ENCODE peak calls at places on chromosome X, in four cellular contexts. Y, C, P and N are unnamed samples.

GRCh38 chrX:13697440-13697839 is 8.5 kb downstream of the RAB9A start:
- DNase-seq in Y (no peak), C (no peak), P (no peak), N (no peak)

GRCh38 chrX:9562851-9563250 is 98.0 kb downstream of the TBL1X start:
- DNase-seq in Y (no peak), C (no peak), P (no peak), N (peak)

GRCh38 chrX:124190440-124190839 is 142.0 kb upstream of the TEX13D start:
- DNase-seq in Y (no peak), C (no peak), P (no peak), N (no peak)

GRCh38 chrX:78111140-78111931 is 7.3 kb downstream of the PGK1 start:
- DNase-seq in Y (no peak), C (no peak), P (no peak), N (no peak)

GRCh38 chrX:152958047-152958446 is 35.9 kb downstream of the PNMA5 start:
- DNase-seq in Y (no peak), C (no peak), P (peak), N (no peak)

GRCh38 chrX:123185714-123186113 is 1.6 kb downstream of the GRIA3 start:
- DNase-seq in Y (no peak), C (no peak), P (no peak), N (no peak)

GRCh38 chrX:147779173-147779572 is 132.5 kb upstream of the FMR1 start:
- DNase-seq in Y (no peak), C (no peak), P (no peak), N (no peak)

GRCh38 chrX:133985164-133986007 is at the start of gene GPC3:
- DNase-seq in Y (peak), C (no peak), P (peak), N (peak)

GRCh38 chrX:124346877-124347241 is 496 bp downstream of the SH2D1A start:
- DNase-seq in Y (no peak), C (no peak), P (no peak), N (no peak)

GRCh38 chrX:667360-667759 is 36.8 kb downstream of the SHOX start:
- DNase-seq in Y (no peak), C (no peak), P (peak), N (no peak)

DNA sequence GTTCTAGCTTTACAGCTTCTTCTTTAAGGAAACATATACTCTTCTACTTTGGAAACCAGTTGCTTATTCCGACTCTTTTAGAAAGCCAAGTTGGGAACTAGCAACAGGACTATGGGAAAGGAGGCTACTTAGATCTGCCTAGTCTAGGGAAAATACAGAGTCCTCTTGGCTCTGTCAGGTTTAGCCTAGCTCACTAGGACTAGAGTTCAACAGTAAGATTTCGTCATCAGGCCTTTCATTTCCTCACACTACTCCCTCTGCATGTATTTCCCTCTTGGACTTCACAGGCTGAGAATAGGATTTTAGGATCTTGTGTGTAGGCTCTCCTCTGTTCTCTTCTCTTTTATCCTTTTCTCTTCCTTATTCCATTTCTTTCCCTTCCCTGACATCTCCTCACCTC is 409.8 kb downstream of the AR start:
- DNase-seq in Y (no peak), C (no peak), P (no peak), N (no peak)
- H4K8ac ChIP-seq in Y (no peak), C (no peak), P (no peak), N (no peak)

GRCh38 chrX:139825618-139826017 is 107.2 kb downstream of the ATP11C start:
- DNase-seq in Y (no peak), C (no peak), P (no peak), N (no peak)
- H4K8ac ChIP-seq in Y (no peak), C (no peak), P (no peak), N (no peak)

GRCh38 chrX:42714981-42715688 is 62.8 kb downstream of the PPP1R2C start:
- DNase-seq in Y (peak), C (peak), P (peak), N (no peak)
- H4K8ac ChIP-seq in Y (no peak), C (no peak), P (no peak), N (no peak)

DNA sequence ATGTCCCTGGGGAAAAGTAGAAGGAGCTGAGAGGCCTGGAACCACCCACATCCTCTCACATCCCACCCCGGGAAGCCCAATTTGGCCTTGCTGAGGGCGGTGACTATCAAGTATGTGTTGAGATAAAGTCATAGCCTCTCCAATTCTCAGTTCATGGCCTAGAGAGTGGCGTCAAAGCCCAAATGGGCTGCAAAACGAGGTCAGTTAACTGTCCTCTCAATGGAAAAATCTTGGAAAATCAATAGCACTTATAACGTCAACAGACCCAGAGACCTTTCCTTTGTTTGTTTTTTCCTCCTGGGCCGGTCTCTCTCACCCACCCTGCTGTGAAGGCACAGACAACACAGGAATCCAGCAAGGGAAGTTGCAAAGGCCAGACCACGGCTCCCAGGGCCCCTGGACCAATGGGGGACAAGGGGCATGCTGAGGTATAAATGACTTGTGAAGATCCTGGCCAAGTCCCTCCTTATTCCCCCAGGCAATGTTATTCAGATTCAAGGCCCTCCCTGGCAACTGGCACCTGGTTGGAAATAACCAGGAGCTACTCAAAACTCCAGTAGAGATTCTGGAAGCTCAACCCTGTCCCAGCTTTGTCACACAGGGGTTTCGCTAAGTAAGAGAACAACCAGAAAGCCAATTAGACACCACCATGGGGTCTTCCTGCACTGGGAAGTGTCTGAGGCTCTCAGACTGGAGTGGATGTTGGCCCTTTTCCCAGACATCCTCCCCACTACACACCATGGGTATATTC is 38.6 kb downstream of the TSC22D3 start:
- DNase-seq in Y (peak), C (no peak), P (peak), N (no peak)
- H4K8ac ChIP-seq in Y (no peak), C (no peak), P (no peak), N (no peak)

GRCh38 chrX:14873676-14874049 is 442 bp downstream of the MOSPD2 start:
- DNase-seq in Y (no peak), C (no peak), P (no peak), N (no peak)

GRCh38 chrX:14875624-14876023 is 2.4 kb downstream of the MOSPD2 start:
- DNase-seq in Y (no peak), C (no peak), P (no peak), N (no peak)

GRCh38 chrX:14872355-14872754 is 514 bp downstream of the FANCB start:
- DNase-seq in Y (no peak), C (no peak), P (peak), N (no peak)

GRCh38 chrX:14871767-14872166 is 1.1 kb downstream of the FANCB start:
- DNase-seq in Y (no peak), C (no peak), P (no peak), N (no peak)

DNA sequence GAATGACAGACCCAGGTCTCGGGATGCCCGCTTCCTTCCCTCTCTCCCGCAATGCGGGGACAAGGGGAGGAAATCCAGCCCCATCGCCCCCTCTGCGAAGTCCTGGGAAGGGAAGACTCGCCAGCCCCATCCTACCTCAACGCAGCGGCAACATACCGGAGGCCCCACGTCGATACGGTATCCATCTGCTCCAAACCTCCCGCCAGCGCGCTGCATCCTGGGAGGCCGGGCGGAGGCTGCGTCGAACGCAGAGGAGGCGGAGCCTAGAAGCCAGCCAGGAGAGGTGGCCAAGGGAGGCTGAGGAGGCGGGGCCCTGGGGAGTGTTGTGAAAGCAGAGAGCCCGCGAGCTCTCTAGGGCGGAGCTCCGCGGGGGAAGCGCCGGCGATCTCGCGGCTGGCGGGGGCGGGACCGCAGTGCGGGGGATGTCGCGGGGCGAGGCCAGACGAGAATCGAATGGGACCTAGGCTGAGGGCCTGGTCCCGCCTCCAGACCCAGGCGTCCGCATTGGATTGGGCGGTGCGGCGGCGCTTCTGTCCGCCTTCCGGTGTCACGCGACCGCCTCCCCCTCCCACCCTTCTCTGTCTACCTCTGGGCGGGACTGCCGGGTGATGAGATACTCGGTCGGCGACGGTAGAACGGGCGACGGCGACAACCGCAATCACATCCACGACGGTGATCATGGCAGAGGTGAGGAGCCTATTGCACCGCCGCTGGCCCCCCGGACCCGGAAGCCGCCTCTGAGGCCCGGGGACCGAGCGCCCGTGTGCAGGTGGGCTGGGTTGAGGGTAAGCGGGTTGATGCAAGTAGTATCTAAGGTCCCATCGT is at the start of the genes FANCB and MOSPD2:
- DNase-seq in Y (peak), C (peak), P (peak), N (peak)
- H4K8ac ChIP-seq in Y (no peak), C (no peak), P (no peak), N (peak)

DNA sequence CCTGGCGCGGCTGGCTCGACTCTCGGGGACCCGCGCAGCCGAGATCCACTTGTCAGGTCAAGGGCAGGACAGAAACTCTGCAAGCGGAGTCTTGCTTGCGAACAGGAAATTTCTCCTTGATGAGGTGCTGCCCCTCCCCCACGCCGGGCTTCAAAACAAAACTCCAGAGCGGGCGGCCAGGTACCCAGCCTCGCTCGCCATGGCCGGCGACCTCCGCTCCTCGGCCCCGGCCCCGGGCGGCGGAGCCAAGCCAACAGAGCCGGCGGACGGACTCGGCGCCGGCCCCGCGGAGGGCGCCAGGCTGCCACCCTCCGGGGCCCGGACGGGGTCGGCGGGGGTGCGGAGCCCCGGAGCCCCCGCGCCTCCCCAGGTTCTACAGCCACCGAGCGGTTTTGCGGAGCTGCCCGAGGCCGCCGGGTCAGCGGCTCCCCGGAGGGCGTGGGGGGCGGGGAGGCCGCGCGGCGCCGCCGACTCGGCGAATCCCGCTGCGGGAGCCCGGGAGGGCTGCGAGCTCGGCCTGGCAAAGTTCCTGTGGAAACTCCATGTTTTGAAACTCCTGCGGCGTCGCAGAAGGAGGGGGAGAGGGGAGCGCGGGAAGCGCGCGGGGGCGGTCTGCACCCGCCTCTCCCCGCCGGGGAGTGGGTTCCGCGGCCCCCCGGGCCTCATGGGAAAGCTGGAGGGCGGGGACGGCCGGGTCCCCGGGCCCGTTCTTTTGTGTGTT is 11.7 kb upstream of the BCOR start:
- DNase-seq in Y (peak), C (no peak), P (peak), N (peak)
- H4K8ac ChIP-seq in Y (no peak), C (no peak), P (no peak), N (no peak)

GRCh38 chrX:108439434-108439883 is at the start of gene COL4A5:
- DNase-seq in Y (peak), C (peak), P (peak), N (peak)
- H4K8ac ChIP-seq in Y (no peak), C (no peak), P (no peak), N (peak)

DNA sequence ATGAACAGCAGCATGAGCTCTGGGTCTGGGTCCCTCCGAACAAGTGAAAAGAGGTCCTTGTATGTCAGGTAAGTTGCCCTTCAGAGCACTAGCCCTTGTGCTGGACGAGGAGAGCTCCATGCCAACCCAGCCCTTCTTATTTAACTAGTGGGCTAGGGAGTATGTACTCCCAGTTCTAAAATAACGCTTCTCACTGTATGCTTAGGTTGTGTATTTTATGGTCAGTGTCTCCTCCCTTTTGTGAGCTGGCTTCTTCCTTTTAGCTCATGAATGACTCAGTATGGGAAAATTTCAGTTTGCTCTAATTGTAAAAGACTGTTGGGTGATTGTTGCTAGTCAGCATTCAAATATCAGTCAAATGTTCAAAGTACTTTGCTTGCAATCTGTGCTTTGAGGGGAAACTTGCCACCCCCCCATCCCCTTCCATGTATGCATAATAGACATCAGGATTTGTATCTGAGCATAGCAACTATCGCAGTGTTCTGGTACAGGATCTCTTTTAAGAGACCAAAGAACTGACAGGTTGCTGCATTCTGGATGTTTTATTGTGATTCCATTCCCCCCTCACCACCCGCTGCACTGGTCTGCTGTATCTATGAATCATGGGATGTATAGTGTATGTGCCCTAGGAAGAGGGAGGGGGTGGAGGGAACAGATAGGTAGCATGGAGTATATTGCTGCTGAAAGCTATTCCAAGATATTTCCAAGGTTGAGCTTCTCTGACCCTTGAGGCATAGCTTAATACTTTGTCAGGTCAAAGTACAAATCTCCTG is 34.7 kb downstream of the DLG3 start:
- DNase-seq in Y (no peak), C (no peak), P (no peak), N (peak)
- H4K8ac ChIP-seq in Y (no peak), C (no peak), P (no peak), N (peak)

GRCh38 chrX:40759374-40759773 is 24.0 kb upstream of the MED14 start:
- DNase-seq in Y (no peak), C (no peak), P (no peak), N (no peak)
- H4K8ac ChIP-seq in Y (no peak), C (no peak), P (no peak), N (no peak)

GRCh38 chrX:11759461-11760311 is 1.6 kb downstream of the MSL3 start:
- DNase-seq in Y (peak), C (peak), P (peak), N (peak)

GRCh38 chrX:11757397-11757728 is 674 bp upstream of the MSL3 start:
- DNase-seq in Y (no peak), C (no peak), P (no peak), N (no peak)

GRCh38 chrX:11759172-11759460 is 1.1 kb downstream of the MSL3 start:
- DNase-seq in Y (no peak), C (no peak), P (no peak), N (no peak)

GRCh38 chrX:11757729-11758399 is at the start of gene MSL3:
- DNase-seq in Y (peak), C (peak), P (peak), N (peak)

DNA sequence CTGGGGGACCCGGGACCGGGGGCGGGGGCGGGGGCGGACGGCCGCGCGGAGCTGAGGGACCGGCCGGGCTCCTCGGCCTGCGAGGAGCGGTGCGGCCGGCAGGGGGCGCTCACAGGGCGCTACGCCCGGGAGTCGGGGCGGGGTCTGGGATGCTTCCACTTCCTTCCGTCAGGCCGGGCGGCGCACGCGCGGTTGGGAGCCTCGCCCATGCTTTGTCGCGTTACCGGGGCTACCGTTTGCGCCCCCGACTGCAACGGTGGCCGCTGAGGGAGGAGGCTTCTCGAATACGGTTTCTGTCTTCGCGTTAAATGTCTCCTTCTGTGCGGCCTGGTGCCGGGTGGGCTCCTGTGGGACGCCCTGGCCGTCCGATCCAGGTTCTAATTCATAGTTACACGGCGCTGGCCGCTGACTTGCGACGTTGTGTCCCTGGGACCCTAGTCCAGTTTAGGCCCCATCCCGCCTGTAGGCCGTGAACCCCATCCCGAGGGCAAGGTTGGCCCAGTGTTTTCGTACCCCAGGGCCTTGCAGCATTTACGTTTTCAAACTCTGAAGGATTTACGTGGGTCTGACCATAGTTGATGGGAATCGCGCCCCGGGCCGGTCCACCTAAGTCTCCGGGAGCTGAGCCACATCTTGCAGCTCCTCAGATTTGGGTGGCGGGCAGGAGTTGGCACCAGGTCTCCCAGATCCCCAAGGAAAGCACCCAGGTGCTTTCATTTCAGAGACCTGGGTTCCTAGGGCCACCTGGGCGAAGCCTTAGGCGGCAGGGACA is 549 bp downstream of the MSL3 start:
- DNase-seq in Y (peak), C (peak), P (peak), N (peak)
- H4K8ac ChIP-seq in Y (no peak), C (no peak), P (no peak), N (peak)